ENCODE peak calls at places on chromosomes 13 and 19, in four cellular contexts. N is heart right ventricle, T is pancreas, G is breast epithelium. U is an unnamed sample.
A peak's percentile ranks its signal among the peaks of the same experiment; 100 is the strongest.

GRCh38 chr19:15091918-15092753 is 10.1 kb downstream of the OR1I1 start:
- DNase-seq in N (peak; percentile 70), T (peak; percentile 73), G (no peak), U (no peak)

GRCh38 chr13:97214921-97215320 is 7.2 kb upstream of the MBNL2 start:
- DNase-seq in N (no peak), T (no peak), G (no peak), U (no peak)

GRCh38 chr13:101053289-101053688 is 363.0 kb downstream of the NALCN start:
- DNase-seq in N (no peak), T (no peak), G (no peak), U (no peak)

GRCh38 chr19:50983625-50984292 is at the start of gene KLK7:
- DNase-seq in N (no peak), T (no peak), G (no peak), U (no peak)

GRCh38 chr13:24500977-24501376 is 11.6 kb downstream of the PARP4 start:
- DNase-seq in N (no peak), T (no peak), G (no peak), U (no peak)

GRCh38 chr19:372306-372890 is 27.8 kb upstream of the MIER2 start:
- DNase-seq in N (peak; percentile 70), T (no peak), G (no peak), U (no peak)

GRCh38 chr19:39672473-39672872 is 16.8 kb downstream of the LGALS16 start:
- DNase-seq in N (no peak), T (no peak), G (no peak), U (no peak)

GRCh38 chr13:95123726-95124125 is 177.5 kb downstream of the ABCC4 start:
- DNase-seq in N (no peak), T (no peak), G (no peak), U (no peak)

GRCh38 chr19:45117167-45117594 is 24.2 kb downstream of the PPP1R37 start:
- DNase-seq in N (no peak), T (no peak), G (no peak), U (no peak)

GRCh38 chr19:46179076-46179740 is 31.2 kb downstream of the IGFL2 start:
- DNase-seq in N (no peak), T (no peak), G (no peak), U (no peak)

GRCh38 chr13:86135856-86136255 is 336.6 kb upstream of the SLITRK6 start:
- DNase-seq in N (no peak), T (no peak), G (no peak), U (no peak)

GRCh38 chr19:9842834-9843625 is 7.9 kb downstream of the PIN1 start:
- DNase-seq in N (no peak), T (no peak), G (no peak), U (no peak)
- H3K36me3 ChIP-seq in N (peaks cover 98% of the 10 kb centered on the region), T (no peaks in the 10 kb centered on the region), G (no peaks in the 10 kb centered on the region), U (peaks cover 42% of the 10 kb centered on the region)

DNA sequence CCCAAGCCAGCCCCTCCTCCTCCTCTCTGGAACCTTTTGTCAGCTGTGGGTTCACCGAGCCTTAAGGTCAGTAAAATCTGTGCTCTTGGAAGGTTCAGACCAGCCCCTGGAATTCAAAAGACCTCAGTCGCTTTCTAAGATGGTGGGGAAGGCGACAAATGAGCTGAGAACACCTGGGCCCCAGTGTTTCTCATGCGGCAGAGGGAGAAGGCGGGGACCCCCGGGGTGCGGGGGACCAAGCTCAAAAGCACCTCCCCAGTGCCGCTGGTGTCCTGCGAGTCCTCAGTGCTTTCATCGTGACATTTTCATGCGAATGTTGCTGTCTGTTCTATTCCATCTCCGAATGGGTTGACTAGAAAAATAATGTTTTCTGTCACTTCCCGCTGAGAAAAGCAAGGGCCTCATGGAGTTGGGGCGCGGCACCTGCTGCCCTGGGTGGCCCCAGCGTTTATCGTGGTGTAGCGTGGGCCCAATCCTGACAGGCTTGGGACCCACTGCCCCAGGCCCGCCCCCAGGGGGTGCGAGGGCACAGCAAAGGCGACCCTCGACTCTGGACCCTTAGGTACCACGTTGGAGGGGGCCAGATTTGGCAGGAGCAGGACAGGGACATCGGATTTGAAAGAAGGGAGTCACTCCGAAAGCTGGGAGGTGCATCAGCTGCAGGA is 751 bp upstream of the NTN5 start:
- DNase-seq in N (no peak), T (no peak), G (no peak), U (no peak)
- H3K4me1 ChIP-seq in N (no peaks in the 10 kb centered on the region), T (peaks cover 3% of the 10 kb centered on the region), G (peaks cover 7% of the 10 kb centered on the region), U (peaks cover 3% of the 10 kb centered on the region)

GRCh38 chr19:1422360-1422759 is 15.0 kb downstream of the DAZAP1 start:
- DNase-seq in N (no peak), T (no peak), G (no peak), U (no peak)
- TF ChIP-seq CTCF in N (no peak), T (no peak), G (no peak), U (no peak)

GRCh38 chr13:111302045-111302722 is 18.3 kb upstream of the TEX29 start:
- DNase-seq in N (no peak), T (no peak), G (no peak), U (no peak)
- H3K36me3 ChIP-seq in N (peaks cover 100% of the 10 kb centered on the region), T (no peaks in the 10 kb centered on the region), G (peaks cover 11% of the 10 kb centered on the region), U (peaks cover 63% of the 10 kb centered on the region)

GRCh38 chr13:79098603-79099002 is 307.5 kb downstream of the RBM26 start:
- DNase-seq in N (no peak), T (no peak), G (no peak), U (no peak)
- H3K4me1 ChIP-seq in N (no peaks in the 10 kb centered on the region), T (no peaks in the 10 kb centered on the region), G (no peaks in the 10 kb centered on the region), U (no peaks in the 10 kb centered on the region)

GRCh38 chr13:22135446-22135845 is 464.6 kb downstream of the FGF9 start:
- DNase-seq in N (no peak), T (no peak), G (no peak), U (no peak)
- TF ChIP-seq CTCF in N (no peak), T (no peak), G (no peak), U (no peak)